ENCODE peak calls at places on chromosomes 3 and 15, in ten cellular contexts. T is tibial artery; X is Peyer's patch; I is CD8-positive, alpha-beta T cell; K is IMR-90; R is fibroblast of lung; W is uterus; F is prostate gland; L is sigmoid colon; S is aorta. M is an unnamed sample.
A peak's percentile ranks its signal among the peaks of the same experiment; 100 is the strongest.

GRCh38 chr3:50554553-50554952 is 13.0 kb downstream of the C3orf18 start:
- DNase-seq in T (no peak), X (no peak), I (no peak), K (no peak), R (no peak), W (no peak), F (no peak), L (no peak), S (no peak), M (no peak)

GRCh38 chr3:157081681-157082210 is 78.2 kb downstream of the CCNL1 start:
- DNase-seq in T (peak; percentile 92), X (peak; percentile 89), I (peak; percentile 87), K (peak; percentile 94), R (peak; percentile 91), W (peak; percentile 90), F (peak; percentile 87), L (peak; percentile 94), S (peak; percentile 98), M (peak; percentile 95)

GRCh38 chr3:17831366-17831765 is 88.9 kb upstream of the TBC1D5 start:
- DNase-seq in T (no peak), X (no peak), I (no peak), K (peak; percentile 9), R (peak; percentile 19), W (no peak), F (no peak), L (no peak), S (no peak), M (no peak)

GRCh38 chr15:61479601-61480000 is 250.5 kb upstream of the RORA start:
- DNase-seq in T (no peak), X (no peak), I (no peak), K (no peak), R (peak; percentile 8), W (no peak), F (no peak), L (no peak), S (no peak), M (no peak)

GRCh38 chr3:21170964-21171363 is 580.0 kb downstream of the ZNF385D start:
- DNase-seq in T (no peak), X (no peak), I (no peak), K (no peak), R (peak; percentile 9), W (no peak), F (no peak), L (no peak), S (no peak), M (peak; percentile 40)

GRCh38 chr15:70720228-70721016 is 42.9 kb downstream of the UACA start:
- DNase-seq in T (no peak), X (no peak), I (no peak), K (no peak), R (no peak), W (no peak), F (peak; percentile 55), L (no peak), S (no peak), M (peak; percentile 37)

GRCh38 chr3:43418601-43419272 is 132.4 kb downstream of the SNRK start:
- DNase-seq in T (no peak), X (no peak), I (no peak), K (peak; percentile 71), R (peak; percentile 92), W (peak; percentile 20), F (no peak), L (no peak), S (no peak), M (no peak)

GRCh38 chr3:138726966-138727365 is 107.8 kb downstream of the PIK3CB start:
- DNase-seq in T (no peak), X (no peak), I (no peak), K (peak; percentile 58), R (peak; percentile 9), W (no peak), F (no peak), L (no peak), S (no peak), M (no peak)

GRCh38 chr15:25240461-25241021 is 198.3 kb downstream of the UBE3A start:
- DNase-seq in T (peak; percentile 16), X (peak; percentile 22), I (no peak), K (no peak), R (no peak), W (no peak), F (no peak), L (peak; percentile 58), S (peak; percentile 40), M (no peak)

GRCh38 chr15:25239471-25240345 is 199.1 kb downstream of the UBE3A start:
- DNase-seq in T (peak; percentile 11), X (no peak), I (no peak), K (no peak), R (no peak), W (no peak), F (no peak), L (peak; percentile 43), S (peak; percentile 57), M (no peak)

GRCh38 chr15:25242166-25242879 is 196.5 kb downstream of the UBE3A start:
- DNase-seq in T (peak; percentile 12), X (peak; percentile 23), I (no peak), K (no peak), R (no peak), W (peak; percentile 5), F (no peak), L (peak; percentile 55), S (peak; percentile 35), M (no peak)

GRCh38 chr15:25242957-25243799 is 195.6 kb downstream of the UBE3A start:
- DNase-seq in T (peak; percentile 12), X (peak; percentile 34), I (no peak), K (no peak), R (no peak), W (peak; percentile 5), F (no peak), L (peak; percentile 53), S (peak; percentile 43), M (no peak)

GRCh38 chr15:25241241-25241801 is 197.5 kb downstream of the UBE3A start:
- DNase-seq in T (peak; percentile 19), X (peak; percentile 26), I (no peak), K (no peak), R (no peak), W (peak; percentile 5), F (no peak), L (no peak), S (peak; percentile 32), M (no peak)
- H3K9me3 ChIP-seq in T (peaks cover 70% of the 10 kb centered on the region), X (no peaks in the 10 kb centered on the region), I (no peaks in the 10 kb centered on the region), K (peaks cover 74% of the 10 kb centered on the region), R (no peaks in the 10 kb centered on the region), W (no peaks in the 10 kb centered on the region), F (no peaks in the 10 kb centered on the region), L (no peaks in the 10 kb centered on the region), S (peaks cover 1% of the 10 kb centered on the region), M (no peaks in the 10 kb centered on the region)

GRCh38 chr3:192042116-192042515 is 581.2 kb downstream of the PYDC2 start:
- DNase-seq in T (no peak), X (no peak), I (no peak), K (no peak), R (no peak), W (no peak), F (no peak), L (no peak), S (no peak), M (no peak)
- H3K9me3 ChIP-seq in T (no peaks in the 10 kb centered on the region), X (no peaks in the 10 kb centered on the region), I (no peaks in the 10 kb centered on the region), K (peaks cover 9% of the 10 kb centered on the region), R (no peaks in the 10 kb centered on the region), W (no peaks in the 10 kb centered on the region), F (no peaks in the 10 kb centered on the region), L (no peaks in the 10 kb centered on the region), S (no peaks in the 10 kb centered on the region), M (no peaks in the 10 kb centered on the region)

DNA sequence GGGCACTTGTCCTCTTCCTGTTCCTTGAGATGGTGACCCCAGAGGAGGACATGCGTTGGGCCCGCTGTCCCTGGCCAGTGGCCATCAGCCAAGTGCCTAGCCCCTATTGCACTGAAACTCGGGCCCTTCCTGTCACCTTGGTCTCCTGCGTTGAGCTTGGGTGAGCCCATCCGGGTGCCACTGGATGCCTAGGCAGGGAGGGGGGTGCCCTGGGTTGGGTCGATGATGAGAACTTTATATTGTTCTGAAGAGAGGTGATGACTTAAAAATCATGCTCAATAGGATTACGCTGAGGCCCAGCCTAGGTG is 221.8 kb downstream of the SNRPN start:
- DNase-seq in T (no peak), X (peak; percentile 15), I (no peak), K (no peak), R (no peak), W (no peak), F (peak; percentile 3), L (peak; percentile 53), S (peak; percentile 48), M (no peak)
- H3K9me3 ChIP-seq in T (peaks cover 74% of the 10 kb centered on the region), X (no peaks in the 10 kb centered on the region), I (no peaks in the 10 kb centered on the region), K (peaks cover 74% of the 10 kb centered on the region), R (no peaks in the 10 kb centered on the region), W (peaks cover 14% of the 10 kb centered on the region), F (no peaks in the 10 kb centered on the region), L (peaks cover 19% of the 10 kb centered on the region), S (peaks cover 8% of the 10 kb centered on the region), M (peaks cover 3% of the 10 kb centered on the region)

DNA sequence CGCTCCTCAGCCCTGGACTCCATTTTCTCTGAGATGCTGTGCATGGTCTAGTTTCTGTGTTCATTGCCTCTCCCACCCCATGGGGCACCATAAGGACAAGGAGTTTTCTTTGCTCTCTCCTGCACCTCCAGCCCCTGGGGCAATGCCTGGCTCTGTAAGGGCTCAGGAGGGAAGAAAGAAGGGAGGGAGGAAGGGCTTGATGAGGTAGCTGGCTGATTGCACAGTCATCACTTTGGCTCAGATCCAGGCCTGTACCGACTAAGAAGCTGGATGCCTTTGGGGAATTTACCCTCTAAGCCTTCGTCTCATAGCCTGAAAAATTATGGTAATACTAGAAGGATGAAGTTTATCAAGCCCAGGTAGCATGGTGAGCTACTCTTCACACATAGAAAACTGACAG is 382.9 kb downstream of the GABRG3 start:
- DNase-seq in T (no peak), X (no peak), I (no peak), K (no peak), R (peak; percentile 9), W (no peak), F (no peak), L (no peak), S (no peak), M (peak; percentile 58)
- H3K9me3 ChIP-seq in T (no peaks in the 10 kb centered on the region), X (no peaks in the 10 kb centered on the region), I (no peaks in the 10 kb centered on the region), K (peaks cover 14% of the 10 kb centered on the region), R (no peaks in the 10 kb centered on the region), W (no peaks in the 10 kb centered on the region), F (no peaks in the 10 kb centered on the region), L (no peaks in the 10 kb centered on the region), S (peaks cover 1% of the 10 kb centered on the region), M (no peaks in the 10 kb centered on the region)

DNA sequence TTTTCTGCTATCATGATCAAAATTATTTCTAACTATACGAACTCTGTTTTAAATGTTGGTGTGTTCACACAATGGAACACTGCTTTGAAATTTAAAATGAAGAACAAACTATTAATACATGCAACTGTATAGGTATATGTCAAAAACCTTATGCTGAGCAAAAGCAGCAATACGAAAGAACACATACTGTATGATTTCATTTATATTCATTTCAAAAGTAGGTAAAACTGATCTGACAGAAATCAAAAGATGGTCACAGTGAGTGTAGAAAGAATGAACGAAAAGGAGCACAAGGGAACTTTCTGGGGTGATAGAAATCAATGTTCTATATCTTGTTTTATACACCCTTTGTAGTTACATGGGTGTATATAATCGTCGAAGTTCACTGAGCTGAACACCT is 12.6 kb downstream of the ATP8B4 start:
- DNase-seq in T (no peak), X (no peak), I (no peak), K (no peak), R (no peak), W (no peak), F (no peak), L (no peak), S (no peak), M (no peak)
- H3K9me3 ChIP-seq in T (no peaks in the 10 kb centered on the region), X (no peaks in the 10 kb centered on the region), I (no peaks in the 10 kb centered on the region), K (no peaks in the 10 kb centered on the region), R (no peaks in the 10 kb centered on the region), W (no peaks in the 10 kb centered on the region), F (no peaks in the 10 kb centered on the region), L (no peaks in the 10 kb centered on the region), S (no peaks in the 10 kb centered on the region), M (no peaks in the 10 kb centered on the region)

GRCh38 chr3:180776433-180776832 is 97.1 kb upstream of the CCDC39 start:
- DNase-seq in T (no peak), X (no peak), I (no peak), K (no peak), R (no peak), W (no peak), F (no peak), L (no peak), S (no peak), M (no peak)
- H3K9me3 ChIP-seq in T (peaks cover 23% of the 10 kb centered on the region), X (no peaks in the 10 kb centered on the region), I (no peaks in the 10 kb centered on the region), K (peaks cover 13% of the 10 kb centered on the region), R (no peaks in the 10 kb centered on the region), W (no peaks in the 10 kb centered on the region), F (no peaks in the 10 kb centered on the region), L (peaks cover 11% of the 10 kb centered on the region), S (peaks cover 6% of the 10 kb centered on the region), M (no peaks in the 10 kb centered on the region)

M was measured in hepatocyte.